ENCODE peak calls at places on chromosomes 16 and 17, in eight cellular contexts. S, D, K, C, Q, U, H and F are unnamed samples.
A peak's percentile ranks its signal among the peaks of the same experiment; 100 is the strongest.

GRCh38 chr17:32518856-32519768 is 32.3 kb downstream of the CDK5R1 start:
- DNase-seq in S (peak; percentile 69), D (peak; percentile 34), K (peak; percentile 30), C (no peak), Q (no peak), U (peak; percentile 24), H (peak; percentile 18), F (peak; percentile 10)

GRCh38 chr16:89502319-89502843 is 5.8 kb upstream of the SPG7 start:
- DNase-seq in S (no peak), D (no peak), K (peak; percentile 41), C (peak; percentile 53), Q (no peak), U (no peak), H (no peak), F (no peak)

GRCh38 chr17:82023447-82024241 is 539 bp downstream of the LRRC45 start:
- DNase-seq in S (no peak), D (no peak), K (peak; percentile 26), C (peak; percentile 24), Q (no peak), U (no peak), H (no peak), F (no peak)

GRCh38 chr16:60682219-60682618 is 1354.0 kb downstream of the CDH8 start:
- DNase-seq in S (no peak), D (no peak), K (no peak), C (no peak), Q (no peak), U (no peak), H (no peak), F (no peak)

GRCh38 chr17:77926967-77927366 is 31.5 kb upstream of the TNRC6C start:
- DNase-seq in S (no peak), D (no peak), K (no peak), C (no peak), Q (no peak), U (no peak), H (no peak), F (no peak)

GRCh38 chr17:9016941-9017552 is 4.3 kb upstream of the NTN1 start:
- DNase-seq in S (no peak), D (no peak), K (no peak), C (no peak), Q (no peak), U (no peak), H (no peak), F (no peak)

GRCh38 chr17:78313735-78314648 is 45.9 kb downstream of the SOCS3 start:
- DNase-seq in S (no peak), D (peak; percentile 76), K (peak; percentile 79), C (peak; percentile 86), Q (peak; percentile 49), U (peak; percentile 87), H (no peak), F (peak; percentile 50)

GRCh38 chr17:79305831-79306687 is 231.4 kb downstream of the ENGASE start:
- DNase-seq in S (no peak), D (peak; percentile 66), K (peak; percentile 8), C (no peak), Q (peak; percentile 54), U (no peak), H (no peak), F (no peak)

GRCh38 chr17:83152745-83153611 is 73.6 kb downstream of the METRNL start:
- DNase-seq in S (no peak), D (peak; percentile 67), K (no peak), C (no peak), Q (peak; percentile 73), U (no peak), H (no peak), F (no peak)

GRCh38 chr16:12182202-12182601 is 205.7 kb downstream of the SNX29 start:
- DNase-seq in S (no peak), D (no peak), K (no peak), C (no peak), Q (no peak), U (no peak), H (no peak), F (no peak)

GRCh38 chr16:4390266-4391260 is 18.9 kb downstream of the VASN start:
- DNase-seq in S (no peak), D (no peak), K (no peak), C (no peak), Q (no peak), U (no peak), H (no peak), F (no peak)

GRCh38 chr16:67767953-67768352 is 38.4 kb downstream of the RANBP10 start:
- DNase-seq in S (no peak), D (no peak), K (peak; percentile 66), C (peak; percentile 69), Q (no peak), U (peak; percentile 75), H (peak; percentile 26), F (peak; percentile 60)

GRCh38 chr16:17408296-17408695 is 62.5 kb downstream of the XYLT1 start:
- DNase-seq in S (no peak), D (no peak), K (no peak), C (no peak), Q (no peak), U (no peak), H (no peak), F (no peak)

GRCh38 chr17:56130030-56130429 is 23.2 kb upstream of the ANKFN1 start:
- DNase-seq in S (no peak), D (no peak), K (no peak), C (no peak), Q (no peak), U (no peak), H (no peak), F (no peak)

GRCh38 chr17:81440511-81441244 is 45.4 kb downstream of the BAHCC1 start:
- DNase-seq in S (no peak), D (no peak), K (no peak), C (no peak), Q (no peak), U (no peak), H (no peak), F (no peak)

GRCh38 chr16:22699356-22699755 is 114.6 kb upstream of the HS3ST2 start:
- DNase-seq in S (no peak), D (no peak), K (no peak), C (no peak), Q (no peak), U (no peak), H (no peak), F (no peak)

GRCh38 chr17:80291260-80291659 is 30.6 kb downstream of the RNF213 start:
- DNase-seq in S (no peak), D (no peak), K (no peak), C (no peak), Q (no peak), U (no peak), H (no peak), F (no peak)

GRCh38 chr17:2419526-2419925 is 18.7 kb upstream of the MNT start:
- DNase-seq in S (no peak), D (no peak), K (no peak), C (no peak), Q (no peak), U (no peak), H (no peak), F (no peak)

GRCh38 chr17:48240562-48241130 is 133.1 kb downstream of the SNX11 start:
- DNase-seq in S (no peak), D (no peak), K (peak; percentile 51), C (peak; percentile 23), Q (no peak), U (peak; percentile 56), H (no peak), F (no peak)

GRCh38 chr16:89582614-89583196 is 7.1 kb downstream of the CPNE7 start:
- DNase-seq in S (no peak), D (no peak), K (no peak), C (no peak), Q (no peak), U (no peak), H (no peak), F (no peak)

GRCh38 chr17:38867179-38867994 is 2.5 kb upstream of the LASP1 start:
- DNase-seq in S (no peak), D (peak; percentile 55), K (peak; percentile 71), C (peak; percentile 76), Q (peak; percentile 65), U (peak; percentile 75), H (no peak), F (peak; percentile 77)

GRCh38 chr16:79037429-79038373 is 562.8 kb downstream of the MAF start:
- DNase-seq in S (no peak), D (no peak), K (no peak), C (no peak), Q (no peak), U (no peak), H (no peak), F (no peak)

GRCh38 chr16:86768231-86768791 is 190.0 kb downstream of the FOXL1 start:
- DNase-seq in S (no peak), D (no peak), K (no peak), C (no peak), Q (no peak), U (peak; percentile 80), H (no peak), F (no peak)
- TF ChIP-seq CTCF in S (no peak), D (no peak), K (no peak), C (peak; percentile 4), Q (no peak), U (no peak), H (no peak), F (peak; percentile 56)

DNA sequence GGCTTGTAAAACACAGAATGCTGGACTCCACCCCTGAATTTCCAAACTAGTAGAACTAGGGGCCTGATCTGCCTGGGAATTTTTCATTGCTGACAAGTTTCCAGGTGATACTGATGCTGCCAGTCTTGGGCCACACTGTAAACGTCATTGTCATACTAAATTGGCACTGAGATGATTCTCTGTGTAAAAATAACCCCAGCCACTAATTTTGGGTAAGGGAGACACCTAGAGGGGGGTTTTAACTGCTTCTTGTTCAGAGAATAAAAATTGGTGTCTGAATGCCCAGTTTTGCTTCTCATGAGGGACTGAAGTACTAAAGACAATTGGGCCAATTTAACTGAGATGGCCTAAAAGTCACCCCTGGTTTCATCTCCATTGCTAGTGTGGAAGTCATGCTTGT is 5.0 kb upstream of the CDH13 start:
- DNase-seq in S (no peak), D (no peak), K (no peak), C (no peak), Q (no peak), U (no peak), H (no peak), F (no peak)
- TF ChIP-seq CTCF in S (no peak), D (no peak), K (peak; percentile 21), C (peak; percentile 3), Q (no peak), U (peak; percentile 25), H (peak; percentile 15), F (peak; percentile 43)

DNA sequence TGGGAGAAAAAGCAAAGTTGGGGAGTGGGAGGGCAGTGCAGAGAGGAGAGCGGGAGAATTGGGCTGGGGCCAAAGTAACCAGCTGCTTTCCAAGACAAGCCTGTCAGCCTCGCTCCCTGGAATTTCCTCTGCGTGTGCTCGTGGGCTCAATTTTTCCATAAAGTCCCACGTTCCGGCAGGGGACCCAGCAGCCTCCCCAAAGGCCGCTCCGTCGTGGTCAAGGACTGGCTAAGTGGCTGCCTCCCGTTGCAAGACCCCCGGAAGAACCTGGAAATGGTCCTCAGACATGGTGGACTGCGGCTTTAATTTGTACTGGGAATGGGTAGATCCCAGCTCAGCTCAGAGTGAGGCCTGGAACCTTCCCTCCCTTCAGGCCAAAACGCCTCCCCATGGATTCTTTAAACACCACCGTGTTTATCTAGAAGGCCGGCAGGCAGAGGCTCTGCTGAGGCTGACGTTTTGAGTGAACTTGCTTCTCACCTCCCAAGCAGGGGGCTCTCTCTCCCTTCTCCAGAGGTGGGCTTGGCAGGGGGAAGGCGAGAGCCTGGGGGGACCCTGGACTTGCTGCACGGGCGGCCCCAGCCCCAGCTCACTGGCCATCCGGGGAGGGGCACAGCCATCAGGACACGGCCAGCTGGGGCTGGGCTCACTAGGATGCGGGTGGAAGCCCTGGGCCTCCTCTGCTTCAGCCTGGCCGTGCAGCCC is 190.0 kb downstream of the C16orf95 start:
- DNase-seq in S (no peak), D (no peak), K (peak; percentile 87), C (peak; percentile 86), Q (no peak), U (peak; percentile 78), H (no peak), F (no peak)
- TF ChIP-seq CTCF in S (no peak), D (no peak), K (no peak), C (no peak), Q (no peak), U (no peak), H (no peak), F (no peak)

GRCh38 chr16:2027024-2028010 is 615 bp downstream of the NHERF2 start:
- DNase-seq in S (no peak), D (no peak), K (peak; percentile 30), C (peak; percentile 32), Q (no peak), U (no peak), H (no peak), F (peak; percentile 60)
- TF ChIP-seq CTCF in S (no peak), D (no peak), K (no peak), C (no peak), Q (no peak), U (no peak), H (peak; percentile 17), F (no peak)